ENCODE peak calls at places on chromosome 13, in eight cellular contexts. H is NCI-H460, Z is cerebellum, N is EL, Q is hepatic stellate cell, X is caudate nucleus, L is neural crest cell, I is tibial artery. G is an unnamed sample.

GRCh38 chr13:106623799-106624198 is 55.9 kb upstream of the ARGLU1 start:
- DNase-seq in X (no peak), N (no peak), Z (no peak), H (no peak), L (no peak), Q (no peak), I (no peak), G (no peak)

GRCh38 chr13:80840313-80840976 is 499.5 kb upstream of the SPRY2 start:
- DNase-seq in I (no peak), X (no peak), L (no peak), H (no peak), Z (no peak), Q (no peak), N (no peak), G (peak; percentile 1)

GRCh38 chr13:27004866-27005265 is 166.7 kb downstream of the USP12 start:
- DNase-seq in L (no peak), X (no peak), I (no peak), N (no peak), Q (no peak), Z (no peak), H (no peak), G (no peak)

GRCh38 chr13:20475927-20476691 is 49.5 kb downstream of the CRYL1 start:
- DNase-seq in L (no peak), X (no peak), H (no peak), Q (no peak), N (no peak), I (no peak), Z (no peak), G (no peak)

GRCh38 chr13:29497137-29497654 is 98.3 kb downstream of the SLC7A1 start:
- DNase-seq in X (no peak), I (no peak), N (no peak), Q (peak; percentile 82), Z (no peak), L (peak; percentile 42), H (no peak), G (no peak)

GRCh38 chr13:22825186-22825585 is 355.6 kb upstream of the SGCG start:
- DNase-seq in I (no peak), X (no peak), Z (no peak), L (no peak), H (no peak), N (no peak), Q (no peak), G (no peak)

GRCh38 chr13:77250968-77251367 is 75.9 kb downstream of the MYCBP2 start:
- DNase-seq in Z (no peak), I (no peak), Q (no peak), H (no peak), N (no peak), L (no peak), X (no peak), G (no peak)

GRCh38 chr13:52786747-52787146 is 47.1 kb upstream of the CNMD start:
- DNase-seq in X (peak; percentile 38), L (no peak), Z (no peak), H (no peak), Q (no peak), N (no peak), I (no peak), G (peak; percentile 51)

GRCh38 chr13:33236021-33236420 is 49.5 kb downstream of the STARD13 start:
- DNase-seq in L (no peak), I (no peak), Q (peak; percentile 66), Z (no peak), H (no peak), N (peak; percentile 91), X (no peak), G (peak; percentile 74)

GRCh38 chr13:46556380-46556779 is 3.4 kb downstream of the LRCH1 start:
- DNase-seq in H (no peak), I (no peak), L (no peak), Q (no peak), N (no peak), X (no peak), Z (no peak), G (no peak)

GRCh38 chr13:61110804-61111203 is 304.8 kb downstream of the PCDH20 start:
- DNase-seq in L (no peak), H (no peak), Q (no peak), Z (no peak), I (no peak), N (no peak), X (no peak), G (no peak)

GRCh38 chr13:102870677-102871415 is 25.0 kb downstream of the ERCC5 start:
- DNase-seq in I (no peak), X (peak; percentile 53), L (peak; percentile 53), H (peak; percentile 20), N (peak; percentile 66), Z (peak; percentile 86), Q (peak; percentile 59), G (peak; percentile 40)

GRCh38 chr13:46121597-46122163 is 16.8 kb upstream of the CPB2 start:
- DNase-seq in I (no peak), H (no peak), N (no peak), Q (no peak), X (no peak), Z (no peak), L (no peak), G (no peak)

GRCh38 chr13:34671136-34671535 is 270.9 kb upstream of the NBEA start:
- DNase-seq in I (peak; percentile 70), L (no peak), Z (peak; percentile 78), N (no peak), Q (no peak), H (no peak), X (no peak), G (no peak)

GRCh38 chr13:113995051-113995601 is 21.2 kb upstream of the C13orf46 start:
- DNase-seq in N (no peak), X (no peak), Z (no peak), Q (no peak), L (no peak), H (no peak), I (peak; percentile 53), G (no peak)

GRCh38 chr13:101306773-101307172 is 109.5 kb downstream of the NALCN start:
- DNase-seq in Q (no peak), L (no peak), H (no peak), I (no peak), X (no peak), N (no peak), Z (no peak), G (no peak)

GRCh38 chr13:50220938-50221337 is 205.7 kb downstream of the KCNRG start:
- DNase-seq in Z (no peak), X (no peak), I (no peak), Q (no peak), L (no peak), H (no peak), N (no peak), G (no peak)

GRCh38 chr13:71789952-71790351 is 77.1 kb downstream of the DACH1 start:
- DNase-seq in L (no peak), I (no peak), X (no peak), Z (no peak), H (no peak), N (no peak), Q (no peak), G (no peak)